ENCODE peak calls at places on chromosomes 6 and 20, in seven cellular contexts. I, U, S, A, H, G and K are unnamed samples.

GRCh38 chr6:84332139-84333034 is 104.9 kb upstream of the CEP162 start:
- DNase-seq in I (peak), H (no peak), S (no peak), U (no peak), A (no peak), G (no peak), K (peak)

GRCh38 chr6:25623874-25624273 is 28.1 kb upstream of the SCGN start:
- DNase-seq in U (no peak), A (no peak), G (no peak), S (no peak), H (no peak), I (no peak), K (no peak)

GRCh38 chr6:92586236-92586977 is 833.0 kb downstream of the EPHA7 start:
- DNase-seq in A (no peak), S (no peak), G (no peak), H (no peak), U (no peak), I (no peak), K (no peak)

GRCh38 chr6:107600111-107600510 is 110.2 kb downstream of the SOBP start:
- DNase-seq in H (no peak), U (no peak), A (no peak), S (no peak), G (no peak), I (no peak), K (no peak)

GRCh38 chr6:21996425-21997207 is 300.2 kb downstream of the PRL start:
- DNase-seq in G (no peak), I (no peak), S (peak), H (no peak), A (no peak), U (no peak), K (no peak)

GRCh38 chr6:169253745-169254238 is at the start of gene THBS2:
- DNase-seq in U (no peak), A (peak), G (peak), I (no peak), S (no peak), H (peak), K (no peak)

GRCh38 chr6:31042801-31043200 is 32.5 kb downstream of the MUC22 start:
- DNase-seq in H (peak), G (peak), S (peak), I (peak), U (no peak), A (peak), K (peak)

GRCh38 chr6:89954721-89955148 is 60.5 kb downstream of the GJA10 start:
- DNase-seq in A (no peak), H (no peak), S (no peak), G (no peak), U (no peak), I (no peak), K (peak)

GRCh38 chr6:106820412-106820852 is 154.1 kb downstream of the CD24 start:
- DNase-seq in I (no peak), S (no peak), G (no peak), U (no peak), A (no peak), H (no peak), K (no peak)

GRCh38 chr20:1652104-1652503 is 5.5 kb downstream of the SIRPG start:
- DNase-seq in U (no peak), S (no peak), G (no peak), H (no peak), I (no peak), A (no peak), K (no peak)

GRCh38 chr6:157443066-157443800 is 62.2 kb downstream of the ZDHHC14 start:
- DNase-seq in U (no peak), H (no peak), I (peak), G (no peak), S (peak), A (peak), K (peak)

GRCh38 chr20:41030536-41031242 is 2.1 kb downstream of the TOP1 start:
- DNase-seq in H (no peak), A (peak), S (peak), G (no peak), U (no peak), I (no peak), K (no peak)

GRCh38 chr6:24428615-24429014 is 25.9 kb downstream of the MRS2 start:
- DNase-seq in S (peak), A (peak), H (no peak), G (no peak), I (no peak), U (no peak), K (no peak)